ENCODE peak calls at places on chromosomes 13 and 19, in four cellular contexts. R is K562, Q is HCT116, B is GM12878. X is an unnamed sample.

GRCh38 chr13:81591528-81592220 is 1250.7 kb upstream of the SPRY2 start:
- DNase-seq in Q (no peak), R (no peak), B (no peak), X (no peak)

GRCh38 chr19:45507864-45508680 is 793 bp downstream of the VASP start:
- DNase-seq in B (no peak), R (no peak), Q (no peak), X (no peak)

GRCh38 chr19:13902993-13903555 is 2.8 kb downstream of the BRME1 start:
- DNase-seq in R (no peak), B (no peak), Q (no peak), X (no peak)

GRCh38 chr13:37495046-37495445 is 103.5 kb downstream of the POSTN start:
- DNase-seq in Q (no peak), B (no peak), R (no peak), X (no peak)

GRCh38 chr13:20814224-20814910 is 40.6 kb upstream of the EEF1AKMT1 start:
- DNase-seq in R (no peak), B (no peak), Q (no peak), X (no peak)

GRCh38 chr19:13156968-13157882 is 7.0 kb downstream of the IER2 start:
- DNase-seq in Q (no peak), B (no peak), R (no peak), X (no peak)

GRCh38 chr13:37349916-37350315 is 244.5 kb upstream of the CSNK1A1L start:
- DNase-seq in B (no peak), R (no peak), Q (no peak), X (no peak)

GRCh38 chr19:7792286-7792685 is 29.2 kb downstream of the CLEC4M start:
- DNase-seq in B (no peak), R (no peak), Q (no peak), X (no peak)

DNA sequence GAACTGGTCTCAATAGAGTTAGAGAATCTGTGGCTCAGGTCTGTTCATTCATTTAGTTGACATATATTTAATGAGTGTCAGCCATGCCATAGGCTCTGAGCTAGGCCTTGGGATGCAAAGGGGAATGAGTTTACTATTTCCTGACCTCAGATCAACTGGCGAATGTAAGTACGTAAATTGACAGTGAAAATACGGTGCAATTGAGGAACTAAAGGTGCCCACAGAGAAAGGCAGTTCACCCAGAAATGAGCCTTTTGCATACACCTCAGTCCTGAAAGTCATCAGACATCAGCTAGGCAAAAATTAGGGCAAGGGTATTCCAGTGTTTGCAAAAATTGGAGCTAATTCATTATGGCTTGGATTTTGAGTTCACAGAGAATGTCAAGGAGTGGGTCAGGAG is 20.6 kb upstream of the UPF3A start:
- DNase-seq in Q (no peak), R (no peak), B (peak; percentile 16), X (no peak)
- H3K9ac ChIP-seq in Q (no peak overlapping the region), R (no peak overlapping the region), B (no peak overlapping the region), X (no peak overlapping the region)

GRCh38 chr13:99992912-99993311 is 11.3 kb downstream of the ZIC2 start:
- DNase-seq in Q (no peak), R (no peak), B (no peak), X (no peak)

GRCh38 chr13:99995104-99995502 is 13.5 kb downstream of the ZIC2 start:
- DNase-seq in R (no peak), Q (no peak), B (no peak), X (no peak)

GRCh38 chr13:99992376-99992775 is 10.8 kb downstream of the ZIC2 start:
- DNase-seq in R (no peak), Q (no peak), B (no peak), X (no peak)

GRCh38 chr13:99995503-99996176 is 14.1 kb downstream of the ZIC2 start:
- DNase-seq in B (no peak), Q (no peak), R (no peak), X (no peak)

DNA sequence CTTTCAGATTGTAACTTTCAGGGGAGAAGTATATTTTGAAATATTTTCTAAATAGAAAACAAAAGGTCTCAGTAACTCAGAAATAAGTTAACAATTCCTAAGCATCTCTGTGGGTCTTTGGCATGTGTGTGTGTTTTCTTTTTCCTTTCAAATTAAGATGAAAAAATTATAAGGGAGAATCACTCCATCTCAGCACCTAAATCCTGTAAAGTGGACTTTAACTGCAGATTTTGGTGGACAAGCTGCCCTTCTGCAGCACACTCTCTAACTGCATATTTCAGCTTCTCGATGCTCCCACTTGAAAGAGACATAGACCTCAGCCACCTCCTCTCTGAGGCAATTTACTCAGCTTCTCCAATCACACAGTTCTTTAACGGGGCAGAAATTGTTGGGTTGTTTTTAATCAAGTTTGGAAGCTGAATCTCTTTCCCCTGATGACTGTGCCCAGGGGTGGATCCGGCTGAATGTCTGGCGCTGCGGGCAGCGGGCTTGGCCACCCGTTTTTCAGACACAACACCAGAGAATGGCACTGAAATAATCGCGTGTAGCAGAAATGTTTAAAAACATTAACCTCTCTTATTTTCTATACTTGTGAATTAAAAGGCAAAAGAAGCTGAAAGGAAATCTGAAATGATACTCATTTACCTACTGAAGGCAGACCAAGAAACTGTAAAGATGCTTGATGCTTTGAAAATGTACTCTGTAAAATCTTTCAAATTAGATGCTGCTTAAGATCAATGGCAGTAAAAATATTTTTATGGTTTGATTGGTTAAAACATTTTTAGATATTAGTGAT is 12.3 kb downstream of the ZIC2 start:
- DNase-seq in Q (no peak), R (no peak), B (no peak), X (no peak)
- H3K27me3 ChIP-seq in Q (peaks cover 39% of the 10 kb centered on the region), R (peaks cover 8% of the 10 kb centered on the region), B (peaks cover 12% of the 10 kb centered on the region), X (peaks cover 88% of the 10 kb centered on the region)

DNA sequence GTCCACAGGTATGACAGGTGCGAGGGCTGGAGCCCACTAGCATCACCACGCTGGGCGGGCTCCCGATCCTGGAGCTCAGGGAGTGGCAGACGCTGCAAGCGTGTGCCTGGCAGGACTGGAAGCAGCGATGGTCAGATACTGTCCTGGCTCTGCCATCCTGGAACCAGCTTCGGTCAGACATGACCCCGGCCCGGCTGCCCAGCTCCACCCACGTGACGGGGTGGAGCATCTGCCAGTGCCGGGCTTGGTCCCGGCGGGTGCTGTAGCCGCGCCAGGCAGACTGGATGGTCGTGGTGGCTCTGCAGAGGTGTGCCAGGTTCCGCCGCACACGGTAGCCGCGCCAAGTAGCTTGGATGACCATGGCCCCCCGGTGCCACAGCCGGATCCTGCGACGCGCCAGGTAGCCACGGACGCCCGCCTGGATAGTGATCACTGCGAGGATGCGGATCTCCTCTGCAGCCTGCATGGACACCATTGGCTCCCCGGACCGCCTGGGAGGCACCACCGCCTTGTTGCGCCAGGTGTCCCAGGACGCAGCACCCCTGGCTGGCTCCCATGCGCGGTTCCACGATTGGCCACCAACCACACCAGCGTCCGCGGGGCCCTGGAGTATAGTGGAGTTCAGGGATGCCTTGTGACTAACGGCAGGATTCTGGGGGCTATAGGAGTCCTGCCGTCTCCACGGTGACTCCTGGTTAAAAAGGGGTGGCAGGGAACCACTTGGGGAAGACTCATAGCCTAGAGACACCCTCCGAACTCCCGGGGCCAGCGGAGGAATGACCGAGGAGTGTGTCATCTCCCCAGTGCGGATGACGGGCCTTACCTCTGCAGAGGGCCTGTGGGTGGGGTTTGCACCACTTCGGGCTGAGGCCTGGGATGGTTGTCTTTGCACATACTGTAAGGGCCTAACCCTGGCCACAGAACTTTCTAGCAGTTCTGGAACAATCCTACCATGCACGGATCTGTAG is 16.5 kb downstream of the IQCN start:
- DNase-seq in R (no peak), B (no peak), Q (no peak), X (no peak)
- TF ChIP-seq ZNF274 in R (no peak), B (no peak), Q (no peak), X (no peak)

DNA sequence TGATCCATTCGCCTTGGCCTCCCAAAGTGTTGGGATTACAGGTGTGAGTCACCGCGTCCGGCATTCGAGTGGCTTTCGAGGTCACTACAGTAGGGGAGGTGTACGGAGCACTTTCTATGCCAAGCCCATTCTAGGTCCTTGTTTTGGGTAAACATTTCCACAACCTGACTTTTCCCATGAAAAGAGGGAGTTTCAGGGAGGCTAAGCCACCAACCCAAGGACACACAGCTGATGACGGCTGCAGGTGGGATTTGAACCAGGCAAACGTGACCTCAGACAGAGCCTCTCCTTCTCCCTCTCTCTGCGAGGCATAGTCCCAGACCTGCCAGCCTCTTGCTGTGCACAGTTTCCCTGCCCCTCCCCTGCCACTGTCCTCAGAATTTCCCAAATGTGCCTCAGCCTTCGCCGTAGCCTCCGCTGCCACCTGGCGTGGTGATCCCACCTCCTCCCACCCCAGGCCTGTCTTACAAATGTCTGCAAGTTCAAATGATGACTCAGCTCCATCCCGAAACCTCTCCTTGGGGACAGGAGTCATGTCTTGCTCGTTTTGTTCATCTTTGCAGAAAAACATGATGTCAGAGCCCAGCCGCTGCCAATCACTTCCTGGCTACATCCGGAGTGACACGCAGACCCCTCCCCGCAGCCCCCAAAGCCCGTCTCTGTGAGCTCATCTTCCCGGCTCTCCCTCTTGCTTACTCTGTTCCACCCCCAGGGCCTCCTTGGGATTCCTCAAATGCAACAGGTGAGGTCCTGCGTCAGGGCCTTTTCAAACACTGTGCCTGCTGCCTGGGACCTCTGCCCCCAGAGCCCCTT is 6.6 kb upstream of the GADD45B start:
- DNase-seq in B (no peak), Q (peak; percentile 80), R (no peak), X (no peak)
- H3K9ac ChIP-seq in B (no peak overlapping the region), Q (peak overlapping the region; percentile 36), R (peak overlapping the region; percentile 68), X (peak overlapping the region; percentile 44)

DNA sequence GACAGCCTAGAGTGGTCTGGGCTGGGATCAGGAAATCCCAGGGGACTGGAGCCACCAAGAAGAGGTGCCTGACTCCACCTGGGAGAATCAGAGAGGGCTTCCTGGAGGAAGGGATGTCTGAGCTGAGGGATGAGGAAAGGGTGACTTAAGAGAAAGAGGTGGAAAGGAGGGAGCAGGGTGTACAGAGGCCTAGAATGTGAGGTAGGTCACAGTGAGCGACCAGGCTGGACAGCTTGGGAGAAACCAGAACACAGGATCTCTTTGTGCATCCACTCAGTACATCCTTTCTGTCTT is 1.0 kb downstream of the TBCB start:
- DNase-seq in B (no peak), R (no peak), Q (no peak), X (no peak)
- H3K27me3 ChIP-seq in B (no peaks in the 10 kb centered on the region), R (no peaks in the 10 kb centered on the region), Q (no peaks in the 10 kb centered on the region), X (no peaks in the 10 kb centered on the region)

GRCh38 chr19:16446108-16447014 is 25.4 kb downstream of the EPS15L1 start:
- DNase-seq in B (peak; percentile 77), R (no peak), Q (no peak), X (no peak)

GRCh38 chr19:16444273-16444597 is 27.5 kb downstream of the EPS15L1 start:
- DNase-seq in B (no peak), Q (no peak), R (no peak), X (no peak)

GRCh38 chr19:16442386-16443276 is 29.1 kb downstream of the EPS15L1 start:
- DNase-seq in B (no peak), R (no peak), Q (no peak), X (no peak)

GRCh38 chr19:16447015-16447384 is 24.8 kb downstream of the EPS15L1 start:
- DNase-seq in R (peak; percentile 74), Q (no peak), B (peak; percentile 70), X (no peak)

DNA sequence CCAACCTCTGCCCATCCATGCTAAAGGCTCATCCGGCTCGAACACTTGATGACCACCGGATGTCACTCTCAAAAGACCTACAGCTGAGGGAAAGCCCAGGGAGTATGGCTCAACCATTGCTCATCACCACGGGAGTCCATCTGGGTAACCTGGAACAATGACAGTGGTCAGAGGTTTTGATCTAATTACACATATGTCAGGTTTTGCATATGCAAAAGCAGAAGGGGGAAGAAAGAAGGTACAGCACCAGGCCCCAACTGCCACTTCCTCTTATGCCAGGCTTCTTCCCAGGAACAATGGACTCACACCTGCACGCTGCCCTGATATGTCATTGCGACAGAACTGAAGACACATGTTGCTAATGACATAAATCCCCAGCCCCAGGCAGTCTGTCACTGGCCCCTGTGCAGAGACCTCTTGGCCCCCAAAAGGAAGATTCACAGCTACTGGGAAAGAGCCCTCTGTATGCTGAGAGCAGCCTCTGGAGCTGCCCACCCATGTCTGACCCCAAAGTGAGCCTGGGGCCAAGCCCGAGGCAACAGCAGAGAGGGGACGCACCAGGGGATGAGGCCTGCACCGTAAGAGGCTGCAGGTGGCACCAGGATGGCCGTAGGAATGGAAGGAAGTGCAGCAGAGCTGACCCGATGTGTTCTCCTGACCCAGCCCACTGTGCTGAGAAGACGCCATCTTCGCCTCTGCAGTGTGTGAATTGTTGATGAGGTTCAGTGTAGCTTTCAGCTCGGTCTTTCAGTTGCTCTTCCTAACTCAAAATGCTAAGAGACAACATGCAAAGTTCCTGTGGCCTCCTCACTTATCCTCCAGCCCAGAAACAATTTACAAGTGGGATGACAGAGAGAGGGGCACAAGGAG is 26.3 kb downstream of the EPS15L1 start:
- DNase-seq in B (peak; percentile 90), Q (no peak), R (no peak), X (no peak)
- TF ChIP-seq ZNF274 in B (no peak), Q (no peak), R (no peak), X (no peak)

X was measured in NT2/D1.